ENCODE peak calls at places on chromosomes 4 and X, in five cellular contexts. P, Q, V, M and U are unnamed samples.

GRCh38 chr4:150131581-150132228 is 53.5 kb downstream of the DCLK2 start:
- DNase-seq in P (no peak), Q (no peak), V (no peak), M (no peak), U (no peak)

GRCh38 chr4:99301376-99302164 is 10.8 kb upstream of the ADH1A start:
- DNase-seq in P (no peak), Q (peak; percentile 61), V (no peak), M (no peak), U (no peak)

GRCh38 chr4:41866799-41867677 is 68.2 kb upstream of the TMEM33 start:
- DNase-seq in P (no peak), Q (no peak), V (no peak), M (peak; percentile 57), U (no peak)

GRCh38 chr4:138576684-138577083 is 334.5 kb upstream of the SLC7A11 start:
- DNase-seq in P (no peak), Q (peak; percentile 64), V (no peak), M (no peak), U (no peak)

GRCh38 chr4:86131456-86131855 is 228.4 kb downstream of the MAPK10 start:
- DNase-seq in P (no peak), Q (no peak), V (no peak), M (no peak), U (no peak)

GRCh38 chrX:53284684-53285447 is 3.5 kb upstream of the IQSEC2 start:
- DNase-seq in P (peak; percentile 65), Q (peak; percentile 45), V (peak; percentile 40), M (peak; percentile 68), U (peak; percentile 68)

GRCh38 chr4:157043131-157043530 is 32.8 kb upstream of the GLRB start:
- DNase-seq in P (no peak), Q (peak; percentile 43), V (no peak), M (peak; percentile 52), U (no peak)

GRCh38 chr4:150582101-150582565 is at the start of gene MAB21L2:
- DNase-seq in P (no peak), Q (no peak), V (no peak), M (peak; percentile 31), U (no peak)

GRCh38 chrX:130174937-130175336 is 3.2 kb downstream of the RAB33A start:
- DNase-seq in P (no peak), Q (no peak), V (no peak), M (no peak), U (no peak)

GRCh38 chr4:83040269-83040668 is 5.3 kb downstream of the COPS4 start:
- DNase-seq in P (no peak), Q (no peak), V (no peak), M (no peak), U (no peak)
- TF ChIP-seq CTCF in P (no peak), Q (no peak), V (no peak), M (peak; percentile 33), U (no peak)

DNA sequence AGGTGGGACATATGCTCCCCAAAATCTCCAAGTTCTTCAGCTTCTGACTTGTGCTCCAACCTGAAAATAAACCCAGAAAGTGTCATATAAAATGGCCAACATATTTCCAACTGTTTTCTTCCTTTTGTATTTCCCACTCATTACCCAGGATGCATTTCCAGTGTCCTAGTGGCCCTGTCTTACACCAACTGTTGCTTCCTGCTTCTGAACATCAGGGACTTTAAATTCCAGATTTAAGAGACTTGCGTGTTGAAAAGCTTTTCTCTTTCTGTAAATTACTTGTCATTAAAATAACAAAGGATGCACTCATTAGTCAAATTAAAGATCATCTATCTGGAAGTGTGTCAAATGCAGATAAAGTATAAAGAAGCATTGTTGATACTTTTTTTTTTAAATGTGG is 19.9 kb downstream of the MID1 start:
- DNase-seq in P (no peak), Q (no peak), V (no peak), M (no peak), U (no peak)
- H3K4me1 ChIP-seq in P (no peaks in the 10 kb centered on the region), Q (peaks cover 8% of the 10 kb centered on the region), V (no peaks in the 10 kb centered on the region), M (peaks cover 8% of the 10 kb centered on the region), U (no peaks in the 10 kb centered on the region)

GRCh38 chr4:72566573-72566972 is 2.4 kb downstream of the ADAMTS3 start:
- DNase-seq in P (no peak), Q (peak; percentile 11), V (no peak), M (no peak), U (no peak)

GRCh38 chr4:72568959-72569718 is at the start of gene ADAMTS3:
- DNase-seq in P (peak; percentile 60), Q (peak; percentile 86), V (peak; percentile 27), M (peak; percentile 90), U (peak; percentile 52)

GRCh38 chr4:72567036-72567435 is 2.0 kb downstream of the ADAMTS3 start:
- DNase-seq in P (no peak), Q (no peak), V (no peak), M (no peak), U (no peak)

GRCh38 chr4:72569719-72570235 is 756 bp upstream of the ADAMTS3 start:
- DNase-seq in P (no peak), Q (no peak), V (no peak), M (no peak), U (no peak)

DNA sequence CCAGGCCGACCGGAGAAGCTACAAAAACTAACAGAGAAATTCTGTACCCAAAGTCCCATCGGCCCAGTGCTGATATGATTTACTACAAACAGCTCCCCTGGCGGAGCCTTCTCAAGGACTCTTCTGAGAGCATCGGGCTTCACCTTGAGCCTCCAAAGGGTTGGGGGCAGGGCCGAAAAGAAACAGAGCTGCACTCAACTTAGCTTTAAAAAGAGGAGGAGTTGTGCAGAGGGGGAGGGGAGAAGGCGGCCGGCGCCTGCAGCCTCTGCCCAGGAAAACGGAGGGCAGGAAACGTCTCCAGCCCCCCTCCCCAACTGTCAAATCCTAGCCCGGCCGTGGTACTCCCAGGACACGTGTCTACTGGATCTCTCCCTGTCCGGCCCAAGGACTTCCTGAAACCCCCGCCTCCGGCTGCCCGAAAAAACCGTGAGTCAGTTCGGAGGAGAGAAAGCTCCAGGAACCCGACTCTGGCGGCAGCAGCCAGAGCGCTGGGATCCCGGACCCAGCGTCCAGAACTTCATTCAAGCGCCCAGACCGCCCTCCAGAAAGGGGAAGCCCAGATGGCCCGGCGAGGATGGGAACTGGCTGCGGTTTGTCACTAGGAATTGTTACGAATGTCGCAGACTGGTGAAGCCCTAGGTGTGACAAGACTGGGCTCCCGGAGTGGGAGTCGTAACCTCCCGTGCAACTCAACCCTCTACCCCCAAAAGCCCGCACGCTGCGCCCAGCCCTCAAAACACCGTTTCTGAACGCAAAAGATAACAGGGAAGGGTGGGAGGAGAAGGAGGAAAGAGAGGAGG is 1.0 kb downstream of the ADAMTS3 start:
- DNase-seq in P (peak; percentile 62), Q (peak; percentile 93), V (peak; percentile 51), M (peak; percentile 94), U (peak; percentile 39)
- TF ChIP-seq CTCF in P (no peak), Q (peak; percentile 52), V (peak; percentile 35), M (peak; percentile 62), U (no peak)

DNA sequence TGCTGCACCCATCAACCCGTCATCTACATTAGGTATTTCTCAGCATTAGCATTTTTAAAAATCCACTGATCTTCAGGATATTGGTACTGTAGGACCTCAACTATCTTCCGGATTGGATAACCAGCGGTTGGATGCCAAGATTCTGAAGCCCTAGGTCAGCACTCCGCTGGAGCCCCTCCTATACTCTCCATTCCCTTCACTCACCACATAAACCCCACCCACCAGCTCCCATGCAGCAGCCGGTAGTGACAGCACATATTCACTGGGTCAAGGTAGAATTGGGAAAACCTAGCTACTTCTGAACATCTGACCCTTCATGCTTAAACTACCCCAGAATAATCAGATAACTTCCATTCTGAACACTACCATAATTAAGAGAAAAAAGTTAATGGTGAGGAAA is 134.9 kb downstream of the CORIN start:
- DNase-seq in P (no peak), Q (no peak), V (no peak), M (peak; percentile 42), U (no peak)
- H3K4me1 ChIP-seq in P (peaks cover 8% of the 10 kb centered on the region), Q (peaks cover 28% of the 10 kb centered on the region), V (peaks cover 7% of the 10 kb centered on the region), M (no peaks in the 10 kb centered on the region), U (peaks cover 5% of the 10 kb centered on the region)

DNA sequence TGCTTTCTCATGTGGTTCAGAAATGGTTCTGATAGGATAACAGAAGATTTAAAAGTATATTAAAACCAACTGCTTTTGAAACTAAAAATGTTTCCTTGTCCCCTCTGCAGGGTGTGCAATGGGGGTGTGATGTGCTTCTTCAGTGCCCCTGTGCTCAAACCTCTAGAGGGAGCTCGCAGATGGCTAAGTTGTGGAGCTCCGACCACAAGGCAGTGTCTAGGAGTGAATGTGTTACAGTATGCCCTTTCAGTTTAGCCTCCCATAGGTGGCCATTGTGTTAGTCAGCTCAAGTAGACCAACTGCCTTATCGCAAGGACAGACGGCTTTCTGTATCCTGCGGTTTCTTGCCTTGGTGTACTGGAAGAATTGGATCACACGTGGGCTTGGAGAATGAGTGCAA is 130.5 kb downstream of the TENT5D start:
- DNase-seq in P (no peak), Q (no peak), V (no peak), M (peak; percentile 67), U (no peak)
- TF ChIP-seq CTCF in P (peak; percentile 14), Q (no peak), V (no peak), M (no peak), U (no peak)

GRCh38 chr4:81425087-81425486 is 46.6 kb downstream of the RASGEF1B start:
- DNase-seq in P (no peak), Q (no peak), V (no peak), M (no peak), U (no peak)
- H3K4me1 ChIP-seq in P (no peaks in the 10 kb centered on the region), Q (peaks cover 5% of the 10 kb centered on the region), V (no peaks in the 10 kb centered on the region), M (peaks cover 5% of the 10 kb centered on the region), U (no peaks in the 10 kb centered on the region)

GRCh38 chr4:7650606-7651400 is 216.1 kb upstream of the PSAPL1 start:
- DNase-seq in P (peak; percentile 27), Q (peak; percentile 17), V (no peak), M (peak; percentile 85), U (no peak)
- TF ChIP-seq CTCF in P (no peak), Q (peak; percentile 21), V (no peak), M (peak; percentile 57), U (no peak)